ENCODE peak calls at places on chromosome 1, in six cellular contexts. One of them, this sample, is unnamed.
A peak's percentile ranks its signal among the peaks of the same experiment; 100 is the strongest.

GRCh38 chr1:85578321-85579295 is 2.0 kb upstream of the CCN1 start:
- DNase-seq in A549: no peak
- DNase-seq in K562: no peak
- DNase-seq in endothelial cell of umbilical vein: peak; percentile 92
- DNase-seq in HepG2: peak; percentile 40
- DNase-seq in GM12878: no peak
- DNase-seq in this sample: no peak

GRCh38 chr1:55214214-55214902 is 806 bp downstream of the USP24 start:
- DNase-seq in A549: peak; percentile 38
- DNase-seq in K562: peak; percentile 87
- DNase-seq in endothelial cell of umbilical vein: peak; percentile 9
- DNase-seq in HepG2: peak; percentile 31
- DNase-seq in GM12878: no peak
- DNase-seq in this sample: peak; percentile 75

GRCh38 chr1:226983998-226984364 is 43.9 kb downstream of the COQ8A start:
- DNase-seq in A549: no peak
- DNase-seq in K562: no peak
- DNase-seq in endothelial cell of umbilical vein: no peak
- DNase-seq in HepG2: no peak
- DNase-seq in GM12878: no peak
- DNase-seq in this sample: no peak

GRCh38 chr1:211698161-211699026 is 23.0 kb upstream of the NEK2 start:
- DNase-seq in A549: peak; percentile 81
- DNase-seq in K562: peak; percentile 92
- DNase-seq in endothelial cell of umbilical vein: peak; percentile 60
- DNase-seq in HepG2: peak; percentile 74
- DNase-seq in GM12878: peak; percentile 55
- DNase-seq in this sample: peak; percentile 80

GRCh38 chr1:181514298-181515290 is 31.3 kb downstream of the CACNA1E start:
- DNase-seq in A549: no peak
- DNase-seq in K562: no peak
- DNase-seq in endothelial cell of umbilical vein: no peak
- DNase-seq in HepG2: no peak
- DNase-seq in GM12878: peak; percentile 54
- DNase-seq in this sample: peak; percentile 54

GRCh38 chr1:247576514-247576913 is 11.6 kb upstream of the OR2G2 start:
- DNase-seq in A549: no peak
- DNase-seq in K562: no peak
- DNase-seq in endothelial cell of umbilical vein: no peak
- DNase-seq in HepG2: peak; percentile 12
- DNase-seq in GM12878: no peak
- DNase-seq in this sample: peak; percentile 56

GRCh38 chr1:60280256-60280655 is 206.7 kb upstream of the C1orf87 start:
- DNase-seq in A549: no peak
- DNase-seq in K562: no peak
- DNase-seq in endothelial cell of umbilical vein: peak; percentile 59
- DNase-seq in HepG2: no peak
- DNase-seq in GM12878: no peak
- DNase-seq in this sample: no peak

GRCh38 chr1:29240400-29240837 is 4.1 kb downstream of the PTPRU start:
- DNase-seq in A549: no peak
- DNase-seq in K562: no peak
- DNase-seq in endothelial cell of umbilical vein: no peak
- DNase-seq in HepG2: no peak
- DNase-seq in GM12878: no peak
- DNase-seq in this sample: no peak

GRCh38 chr1:29236743-29236992 is 346 bp downstream of the PTPRU start:
- DNase-seq in A549: no peak
- DNase-seq in K562: no peak
- DNase-seq in endothelial cell of umbilical vein: peak; percentile 29
- DNase-seq in HepG2: no peak
- DNase-seq in GM12878: no peak
- DNase-seq in this sample: no peak

GRCh38 chr1:244054924-244055263 is 3.8 kb downstream of the ZBTB18 start:
- DNase-seq in A549: no peak
- DNase-seq in K562: no peak
- DNase-seq in endothelial cell of umbilical vein: no peak
- DNase-seq in HepG2: no peak
- DNase-seq in GM12878: no peak
- DNase-seq in this sample: no peak

GRCh38 chr1:235093685-235094592 is 34.7 kb downstream of the TOMM20 start:
- DNase-seq in A549: peak; percentile 75
- DNase-seq in K562: peak; percentile 89
- DNase-seq in endothelial cell of umbilical vein: peak; percentile 78
- DNase-seq in HepG2: peak; percentile 51
- DNase-seq in GM12878: no peak
- DNase-seq in this sample: peak; percentile 82

GRCh38 chr1:100834779-100835645 is 59.6 kb downstream of the EXTL2 start:
- DNase-seq in A549: peak; percentile 2
- DNase-seq in K562: peak; percentile 20
- DNase-seq in endothelial cell of umbilical vein: peak; percentile 26
- DNase-seq in HepG2: peak; percentile 25
- DNase-seq in GM12878: no peak
- DNase-seq in this sample: peak; percentile 38

GRCh38 chr1:115089443-115090340 is at the start of gene TSPAN2:
- DNase-seq in A549: peak; percentile 47
- DNase-seq in K562: peak; percentile 69
- DNase-seq in endothelial cell of umbilical vein: peak; percentile 8
- DNase-seq in HepG2: no peak
- DNase-seq in GM12878: no peak
- DNase-seq in this sample: peak; percentile 42

GRCh38 chr1:12409676-12410075 is 179.8 kb downstream of the VPS13D start:
- DNase-seq in A549: no peak
- DNase-seq in K562: no peak
- DNase-seq in endothelial cell of umbilical vein: no peak
- DNase-seq in HepG2: no peak
- DNase-seq in GM12878: no peak
- DNase-seq in this sample: no peak

GRCh38 chr1:241531195-241532172 is 694 bp upstream of the KMO start:
- DNase-seq in A549: peak; percentile 17
- DNase-seq in K562: peak; percentile 32
- DNase-seq in endothelial cell of umbilical vein: peak; percentile 79
- DNase-seq in HepG2: peak; percentile 71
- DNase-seq in GM12878: peak; percentile 66
- DNase-seq in this sample: peak; percentile 85

GRCh38 chr1:161216945-161217712 is 2.0 kb downstream of the FCER1G start:
- DNase-seq in A549: no peak
- DNase-seq in K562: no peak
- DNase-seq in endothelial cell of umbilical vein: no peak
- DNase-seq in HepG2: peak; percentile 59
- DNase-seq in GM12878: peak; percentile 92
- DNase-seq in this sample: peak; percentile 87

GRCh38 chr1:31712041-31712440 is 8.2 kb upstream of the COL16A1 start:
- DNase-seq in A549: no peak
- DNase-seq in K562: no peak
- DNase-seq in endothelial cell of umbilical vein: no peak
- DNase-seq in HepG2: no peak
- DNase-seq in GM12878: no peak
- DNase-seq in this sample: no peak

GRCh38 chr1:247681288-247681897 is 1.9 kb upstream of the OR13G1 start:
- DNase-seq in A549: peak; percentile 2
- DNase-seq in K562: peak; percentile 55
- DNase-seq in endothelial cell of umbilical vein: peak; percentile 8
- DNase-seq in HepG2: peak; percentile 38
- DNase-seq in GM12878: no peak
- DNase-seq in this sample: peak; percentile 69

GRCh38 chr1:56378376-56379070 is 200.8 kb downstream of the PLPP3 start:
- DNase-seq in A549: no peak
- DNase-seq in K562: no peak
- DNase-seq in endothelial cell of umbilical vein: no peak
- DNase-seq in HepG2: peak; percentile 21
- DNase-seq in GM12878: no peak
- DNase-seq in this sample: no peak

GRCh38 chr1:48851638-48852037 is 74.9 kb upstream of the BEND5 start:
- DNase-seq in A549: no peak
- DNase-seq in K562: no peak
- DNase-seq in endothelial cell of umbilical vein: no peak
- DNase-seq in HepG2: no peak
- DNase-seq in GM12878: no peak
- DNase-seq in this sample: no peak

GRCh38 chr1:205328476-205328875 is 6.9 kb upstream of the NUAK2 start:
- DNase-seq in A549: no peak
- DNase-seq in K562: no peak
- DNase-seq in endothelial cell of umbilical vein: no peak
- DNase-seq in HepG2: no peak
- DNase-seq in GM12878: no peak
- DNase-seq in this sample: no peak

GRCh38 chr1:44941424-44942324 is 44.7 kb downstream of the EIF2B3 start:
- DNase-seq in A549: no peak
- DNase-seq in K562: no peak
- DNase-seq in endothelial cell of umbilical vein: peak; percentile 59
- DNase-seq in HepG2: no peak
- DNase-seq in GM12878: no peak
- DNase-seq in this sample: no peak

GRCh38 chr1:201475915-201476669 is 7.1 kb upstream of the PHLDA3 start:
- DNase-seq in A549: no peak
- DNase-seq in K562: no peak
- DNase-seq in endothelial cell of umbilical vein: no peak
- DNase-seq in HepG2: no peak
- DNase-seq in GM12878: no peak
- DNase-seq in this sample: no peak

DNA sequence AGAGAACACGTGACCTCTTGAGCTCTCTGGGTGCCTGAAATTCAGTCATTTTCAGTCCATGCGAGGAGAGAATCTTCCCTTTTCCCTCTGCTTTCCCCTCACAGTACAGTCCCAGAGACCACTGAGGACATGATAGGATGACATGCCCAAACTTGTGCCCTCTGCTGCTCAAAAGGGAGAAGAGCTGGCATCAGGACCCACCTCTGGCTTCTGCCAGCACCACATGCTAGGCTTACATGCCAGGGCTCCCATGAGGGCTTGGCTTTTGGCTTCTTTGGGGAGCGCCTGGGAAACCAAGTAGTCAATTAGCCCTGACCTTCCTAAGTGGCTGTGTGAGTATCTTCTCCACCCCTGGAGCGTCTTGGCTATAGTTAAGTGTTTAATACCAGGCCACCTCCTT is 13.8 kb upstream of the KCNQ4 start:
- DNase-seq in A549: no peak
- DNase-seq in K562: no peak
- DNase-seq in endothelial cell of umbilical vein: no peak
- DNase-seq in HepG2: no peak
- DNase-seq in GM12878: no peak
- DNase-seq in this sample: peak; percentile 13
- TF ChIP-seq CTCF in A549: peak; percentile 15
- TF ChIP-seq CTCF in K562: no peak
- TF ChIP-seq CTCF in endothelial cell of umbilical vein: no peak
- TF ChIP-seq CTCF in HepG2: no peak
- TF ChIP-seq CTCF in GM12878: peak; percentile 7
- TF ChIP-seq CTCF in this sample: peak; percentile 14

DNA sequence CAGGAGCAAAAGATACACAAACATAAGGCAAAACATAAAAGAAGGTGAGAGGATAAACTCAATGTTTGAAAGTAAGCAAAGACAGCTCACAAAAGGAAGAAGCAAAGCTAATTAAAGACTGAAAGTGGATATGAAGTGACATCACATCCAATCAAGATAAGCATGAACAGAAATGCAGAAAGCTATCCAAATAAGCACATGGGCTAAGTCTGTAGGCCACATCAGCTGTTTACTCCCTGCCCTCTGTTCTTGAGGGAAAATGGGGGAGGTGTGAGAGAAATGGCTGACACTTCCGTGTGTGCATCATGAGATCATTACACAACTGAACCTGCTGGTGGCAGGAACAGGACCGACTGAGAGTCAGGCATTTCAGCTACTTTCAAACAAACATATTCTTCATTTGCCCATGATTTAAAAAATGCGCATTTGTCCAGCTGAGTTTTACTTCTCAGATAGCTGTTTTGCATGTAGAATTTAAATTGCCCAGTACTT is 27.3 kb upstream of the MAN1A2 start:
- DNase-seq in A549: peak; percentile 25
- DNase-seq in K562: peak; percentile 66
- DNase-seq in endothelial cell of umbilical vein: peak; percentile 16
- DNase-seq in HepG2: peak; percentile 39
- DNase-seq in GM12878: no peak
- DNase-seq in this sample: peak; percentile 51
- TF ChIP-seq MYC in A549: no peak
- TF ChIP-seq MYC in K562: peak; percentile 85
- TF ChIP-seq MYC in endothelial cell of umbilical vein: no peak
- TF ChIP-seq MYC in HepG2: no peak
- TF ChIP-seq MYC in GM12878: no peak
- TF ChIP-seq MYC in this sample: no peak

GRCh38 chr1:89994805-89995594 is at the start of gene ZNF326:
- DNase-seq in A549: peak; percentile 86
- DNase-seq in K562: peak; percentile 99
- DNase-seq in endothelial cell of umbilical vein: peak; percentile 98
- DNase-seq in HepG2: peak; percentile 92
- DNase-seq in GM12878: peak; percentile 70
- DNase-seq in this sample: peak; percentile 97
- TF ChIP-seq POLR2A in A549: peak; percentile 93
- TF ChIP-seq POLR2A in K562: peak; percentile 97
- TF ChIP-seq POLR2A in endothelial cell of umbilical vein: peak; percentile 98
- TF ChIP-seq POLR2A in HepG2: peak; percentile 97
- TF ChIP-seq POLR2A in GM12878: peak; percentile 100
- TF ChIP-seq POLR2A in this sample: peak; percentile 98

GRCh38 chr1:196361112-196361714 is 247.0 kb downstream of the KCNT2 start:
- DNase-seq in A549: no peak
- DNase-seq in K562: no peak
- DNase-seq in endothelial cell of umbilical vein: no peak
- DNase-seq in HepG2: peak; percentile 2
- DNase-seq in GM12878: no peak
- DNase-seq in this sample: no peak

GRCh38 chr1:196357913-196358312 is 250.3 kb downstream of the KCNT2 start:
- DNase-seq in A549: no peak
- DNase-seq in K562: no peak
- DNase-seq in endothelial cell of umbilical vein: no peak
- DNase-seq in HepG2: no peak
- DNase-seq in GM12878: no peak
- DNase-seq in this sample: no peak

GRCh38 chr1:196355206-196355786 is 252.9 kb downstream of the KCNT2 start:
- DNase-seq in A549: peak; percentile 5
- DNase-seq in K562: no peak
- DNase-seq in endothelial cell of umbilical vein: peak; percentile 64
- DNase-seq in HepG2: peak; percentile 3
- DNase-seq in GM12878: no peak
- DNase-seq in this sample: peak; percentile 7
- TF ChIP-seq CTCF in A549: peak; percentile 58
- TF ChIP-seq CTCF in K562: peak; percentile 18
- TF ChIP-seq CTCF in endothelial cell of umbilical vein: peak; percentile 28
- TF ChIP-seq CTCF in HepG2: peak; percentile 59
- TF ChIP-seq CTCF in GM12878: peak; percentile 4
- TF ChIP-seq CTCF in this sample: no peak

GRCh38 chr1:179369751-179370341 is 4.1 kb downstream of the AXDND1 start:
- DNase-seq in A549: peak; percentile 62
- DNase-seq in K562: peak; percentile 63
- DNase-seq in endothelial cell of umbilical vein: peak; percentile 79
- DNase-seq in HepG2: peak; percentile 53
- DNase-seq in GM12878: peak; percentile 33
- DNase-seq in this sample: peak; percentile 74
- TF ChIP-seq MYC in A549: no peak
- TF ChIP-seq MYC in K562: no peak
- TF ChIP-seq MYC in endothelial cell of umbilical vein: no peak
- TF ChIP-seq MYC in HepG2: no peak
- TF ChIP-seq MYC in GM12878: no peak
- TF ChIP-seq MYC in this sample: no peak

DNA sequence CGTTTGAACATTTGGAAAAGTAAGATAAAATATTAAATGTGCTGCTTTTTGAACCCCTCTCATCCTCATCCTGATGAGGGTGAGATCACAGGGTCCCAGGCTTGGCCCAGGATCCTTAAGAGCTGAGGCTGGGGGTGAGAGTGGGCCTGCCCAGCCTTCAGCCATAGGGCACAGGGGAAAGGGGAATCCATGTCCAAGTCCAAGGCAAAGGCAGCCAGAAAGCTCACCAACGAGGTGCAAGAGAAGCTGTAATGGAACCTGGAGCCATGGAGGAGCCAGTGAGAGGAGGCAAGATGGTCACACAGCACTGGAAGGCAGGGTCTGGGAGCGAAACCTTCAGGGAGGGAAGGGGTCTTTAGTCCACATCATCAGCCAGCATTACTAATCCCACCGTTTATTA is 191.9 kb downstream of the RRAGC start:
- DNase-seq in A549: no peak
- DNase-seq in K562: no peak
- DNase-seq in endothelial cell of umbilical vein: no peak
- DNase-seq in HepG2: no peak
- DNase-seq in GM12878: no peak
- DNase-seq in this sample: no peak
- TF ChIP-seq POLR2A in A549: no peak
- TF ChIP-seq POLR2A in K562: no peak
- TF ChIP-seq POLR2A in endothelial cell of umbilical vein: no peak
- TF ChIP-seq POLR2A in HepG2: no peak
- TF ChIP-seq POLR2A in GM12878: no peak
- TF ChIP-seq POLR2A in this sample: no peak